ENCODE peak calls at places on chromosomes 12 and 14, in four cellular contexts. L, A, J and I are unnamed samples.

GRCh38 chr12:70467908-70468733 is 102.0 kb downstream of the KCNMB4 start:
- DNase-seq in L (no peak), A (no peak), J (no peak), I (no peak)

GRCh38 chr12:18383203-18383602 is 121.9 kb downstream of the PIK3C2G start:
- DNase-seq in L (peak), A (no peak), J (peak), I (peak)

GRCh38 chr12:115354476-115354890 is 670.5 kb upstream of the TBX3 start:
- DNase-seq in L (no peak), A (no peak), J (no peak), I (no peak)

GRCh38 chr12:108112815-108113556 is 16.1 kb upstream of the WSCD2 start:
- DNase-seq in L (no peak), A (no peak), J (no peak), I (no peak)

GRCh38 chr12:56601503-56601902 is 28.6 kb downstream of the BAZ2A start:
- DNase-seq in L (no peak), A (no peak), J (no peak), I (no peak)

GRCh38 chr12:57479376-57480115 is at the start of gene ARHGAP9:
- DNase-seq in L (no peak), A (no peak), J (no peak), I (no peak)

GRCh38 chr12:119710941-119711551 is 43.1 kb downstream of the PRKAB1 start:
- DNase-seq in L (no peak), A (no peak), J (no peak), I (no peak)

GRCh38 chr12:69254046-69254445 is 14.7 kb downstream of the CPSF6 start:
- DNase-seq in L (peak), A (no peak), J (peak), I (no peak)

GRCh38 chr12:5588231-5588995 is 156.5 kb downstream of the NTF3 start:
- DNase-seq in L (no peak), A (no peak), J (peak), I (peak)

GRCh38 chr12:93002278-93003054 is 73.4 kb upstream of the EEA1 start:
- DNase-seq in L (peak), A (no peak), J (peak), I (peak)

GRCh38 chr14:90608925-90609324 is 207.3 kb downstream of the TTC7B start:
- DNase-seq in L (no peak), A (no peak), J (no peak), I (no peak)

GRCh38 chr12:124390442-124391116 is 95.7 kb downstream of the RFLNA start:
- DNase-seq in L (peak), A (peak), J (peak), I (no peak)

GRCh38 chr12:71477609-71478008 is 38.0 kb downstream of the LGR5 start:
- DNase-seq in L (no peak), A (no peak), J (no peak), I (no peak)

GRCh38 chr12:16607895-16608294 is 1.9 kb upstream of the LMO3 start:
- DNase-seq in L (no peak), A (no peak), J (no peak), I (no peak)

GRCh38 chr12:6927379-6927991 is at the start of gene ATN1:
- DNase-seq in L (peak), A (peak), J (peak), I (no peak)

GRCh38 chr12:30908389-30909087 is 18.0 kb upstream of the TSPAN11 start:
- DNase-seq in L (peak), A (no peak), J (peak), I (peak)

GRCh38 chr14:21168055-21168454 is 12.2 kb upstream of the OR5AU1 start:
- DNase-seq in L (no peak), A (no peak), J (peak), I (no peak)

GRCh38 chr12:52848661-52849255 is at the start of gene KRT78:
- DNase-seq in L (no peak), A (no peak), J (no peak), I (no peak)

GRCh38 chr12:67042697-67043131 is 226.4 kb upstream of the CAND1 start:
- DNase-seq in L (peak), A (peak), J (peak), I (no peak)

GRCh38 chr12:93476555-93476954 is 9.2 kb downstream of the MRPL42 start:
- DNase-seq in L (no peak), A (no peak), J (no peak), I (no peak)

GRCh38 chr14:24080888-24081738 is 9.8 kb downstream of the CPNE6 start:
- DNase-seq in L (peak), A (peak), J (peak), I (no peak)

GRCh38 chr14:73235531-73236155 is 1.7 kb upstream of the PAPLN start:
- DNase-seq in L (no peak), A (peak), J (peak), I (no peak)

DNA sequence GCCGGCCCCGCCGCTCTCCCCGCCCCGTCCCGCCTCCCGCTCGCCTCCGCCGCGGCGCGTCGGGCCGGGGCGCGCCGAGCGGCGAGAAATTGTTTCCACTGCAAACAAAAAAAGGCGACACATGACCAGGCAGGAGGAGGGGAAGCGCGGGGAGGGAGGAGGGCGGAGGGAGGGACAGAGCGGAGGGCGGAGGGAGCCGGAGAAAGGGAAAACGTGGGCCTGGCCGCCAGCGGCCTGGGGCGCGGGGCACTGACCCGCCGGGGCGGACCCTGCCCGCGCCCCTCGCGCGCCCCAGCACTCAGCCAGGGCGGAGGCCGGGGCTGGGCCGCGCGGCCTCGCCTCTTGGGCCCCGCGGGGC is at the start of gene FOXN3:
- DNase-seq in L (peak), A (peak), J (peak), I (no peak)
- TF ChIP-seq CTCF in L (no peak), A (no peak), J (no peak), I (no peak)

GRCh38 chr14:104659764-104660523 is 29.5 kb upstream of the INF2 start:
- DNase-seq in L (no peak), A (no peak), J (no peak), I (no peak)
- H3K4me3 ChIP-seq in L (no peak), A (no peak), J (no peak), I (no peak)

GRCh38 chr14:77125275-77126073 is 16.1 kb downstream of the ZDHHC22 start:
- DNase-seq in L (no peak), A (no peak), J (no peak), I (no peak)
- TF ChIP-seq CTCF in L (no peak), A (no peak), J (peak), I (no peak)

GRCh38 chr14:100145682-100146464 is 13.6 kb downstream of the DEGS2 start:
- DNase-seq in L (no peak), A (no peak), J (no peak), I (no peak)

GRCh38 chr14:100147691-100148464 is 11.6 kb downstream of the DEGS2 start:
- DNase-seq in L (no peak), A (no peak), J (no peak), I (no peak)

GRCh38 chr14:100147181-100147631 is 12.2 kb downstream of the DEGS2 start:
- DNase-seq in L (no peak), A (no peak), J (no peak), I (no peak)

GRCh38 chr14:100144996-100145646 is 14.3 kb downstream of the DEGS2 start:
- DNase-seq in L (no peak), A (no peak), J (no peak), I (no peak)

GRCh38 chr14:100146548-100147091 is 12.8 kb downstream of the DEGS2 start:
- DNase-seq in L (no peak), A (no peak), J (no peak), I (no peak)
- H3K4me3 ChIP-seq in L (no peak), A (no peak), J (no peak), I (no peak)